ENCODE peak calls at places on chromosomes 4 and X, in four cellular contexts. E is HepG2, N is K562, H is H1. R is an unnamed sample.

GRCh38 chr4:129064717-129065116 is 28.6 kb downstream of the SCLT1 start:
- DNase-seq in N (no peak), H (no peak), E (no peak), R (no peak)

GRCh38 chr4:149371021-149371420 is 444.6 kb downstream of the IQCM start:
- DNase-seq in E (peak), N (peak), H (peak), R (no peak)

GRCh38 chr4:179893967-179894590 is 2349.1 kb upstream of the TENM3 start:
- DNase-seq in E (no peak), N (no peak), H (no peak), R (no peak)

GRCh38 chr4:126470862-126471261 is 1156.1 kb downstream of the FAT4 start:
- DNase-seq in H (no peak), E (no peak), N (peak), R (no peak)

GRCh38 chrX:9272166-9272565 is 192.7 kb upstream of the TBL1X start:
- DNase-seq in H (no peak), N (no peak), E (no peak), R (no peak)

GRCh38 chr4:160276785-160277325 is 1174.0 kb downstream of the RAPGEF2 start:
- DNase-seq in H (no peak), N (no peak), E (no peak), R (no peak)

GRCh38 chr4:139171878-139172691 is 4.9 kb downstream of the ELF2 start:
- DNase-seq in H (no peak), E (peak), N (peak), R (no peak)

GRCh38 chr4:100017627-100018310 is 67.7 kb upstream of the H2AZ1 start:
- DNase-seq in H (no peak), N (no peak), E (no peak), R (no peak)

GRCh38 chr4:41120297-41121217 is 93.8 kb downstream of the APBB2 start:
- DNase-seq in E (no peak), H (no peak), N (no peak), R (no peak)

GRCh38 chr4:144649646-144650045 is 3.7 kb downstream of the HHIP start:
- DNase-seq in N (no peak), E (no peak), H (no peak), R (no peak)

GRCh38 chrX:57906790-57907189 is 3.5 kb downstream of the ZXDA start:
- DNase-seq in H (no peak), E (no peak), N (no peak), R (no peak)

GRCh38 chr4:16686195-16686594 is 212.2 kb downstream of the LDB2 start:
- DNase-seq in N (no peak), H (no peak), E (no peak), R (no peak)

GRCh38 chr4:16866974-16867373 is 31.5 kb downstream of the LDB2 start:
- DNase-seq in E (no peak), H (no peak), N (no peak), R (no peak)

GRCh38 chr4:139672732-139673131 is 7.1 kb downstream of the MGST2 start:
- DNase-seq in E (no peak), H (no peak), N (no peak), R (no peak)

GRCh38 chrX:95332530-95332929 is 1352.1 kb upstream of the DIAPH2 start:
- DNase-seq in H (no peak), N (no peak), E (no peak), R (no peak)

GRCh38 chr4:121283319-121283718 is 97.5 kb downstream of the QRFPR start:
- DNase-seq in N (no peak), E (no peak), H (no peak), R (no peak)

GRCh38 chr4:3524349-3524748 is 7.9 kb downstream of the LRPAP1 start:
- DNase-seq in N (no peak), H (no peak), E (no peak), R (no peak)

GRCh38 chrX:68989865-68990606 is 161.2 kb downstream of the EFNB1 start:
- DNase-seq in N (no peak), H (peak), E (no peak), R (no peak)

GRCh38 chrX:120672389-120672788 is 42.5 kb upstream of the C1GALT1C1 start:
- DNase-seq in E (peak), N (peak), H (no peak), R (no peak)

GRCh38 chrX:137573356-137574101 is 7.6 kb downstream of the ZIC3 start:
- DNase-seq in H (no peak), E (no peak), N (no peak), R (no peak)

GRCh38 chrX:53048169-53049126 is at the start of gene GPR173:
- DNase-seq in H (no peak), E (no peak), N (no peak), R (no peak)

GRCh38 chr4:179728305-179728704 is 2286.1 kb upstream of the AGA start:
- DNase-seq in H (no peak), N (no peak), E (no peak), R (no peak)

GRCh38 chrX:74353984-74354383 is 50.0 kb downstream of the ZCCHC13 start:
- DNase-seq in N (no peak), E (no peak), H (no peak), R (no peak)

GRCh38 chr4:187666634-187667033 is 328.9 kb upstream of the ZFP42 start:
- DNase-seq in H (no peak), E (no peak), N (no peak), R (no peak)

GRCh38 chrX:118594697-118595420 is 99.2 kb downstream of the DOCK11 start:
- DNase-seq in E (no peak), H (no peak), N (no peak), R (no peak)

GRCh38 chrX:66680451-66680850 is 41.6 kb upstream of the EDA2R start:
- DNase-seq in N (no peak), H (no peak), E (no peak), R (no peak)

GRCh38 chrX:132751043-132751690 is 207.3 kb downstream of the HS6ST2 start:
- DNase-seq in H (no peak), N (no peak), E (no peak), R (no peak)

GRCh38 chrX:153922932-153923857 is 2.9 kb downstream of the ARHGAP4 start:
- DNase-seq in N (no peak), H (no peak), E (no peak), R (no peak)

GRCh38 chr4:182294436-182294835 is 51.2 kb downstream of the TENM3 start:
- DNase-seq in E (no peak), N (no peak), H (no peak), R (no peak)

GRCh38 chrX:7133036-7133412 is 14.5 kb upstream of the STS start:
- DNase-seq in E (no peak), H (no peak), N (peak), R (no peak)

GRCh38 chr4:169968999-169969398 is 57.2 kb downstream of the MFAP3L start:
- DNase-seq in H (no peak), E (no peak), N (no peak), R (no peak)

GRCh38 chrX:41449615-41450014 is 2.5 kb downstream of the NYX start:
- DNase-seq in E (no peak), N (no peak), H (no peak), R (no peak)

GRCh38 chr4:4407299-4408131 is 20.6 kb downstream of the NSG1 start:
- DNase-seq in H (no peak), N (no peak), E (no peak), R (no peak)

GRCh38 chr4:106473515-106473914 is 104.9 kb upstream of the GIMD1 start:
- DNase-seq in N (no peak), H (no peak), E (no peak), R (no peak)

GRCh38 chr4:106471151-106471550 is 102.6 kb upstream of the GIMD1 start:
- DNase-seq in H (no peak), E (no peak), N (no peak), R (no peak)
- TF ChIP-seq ATF2 in H (no peak), E (no peak), N (no peak), R (no peak)

GRCh38 chrX:55057691-55058249 is 17.1 kb upstream of the PAGE2B start:
- DNase-seq in N (peak), H (no peak), E (peak), R (no peak)
- TF ChIP-seq RAD21 in N (peak), H (peak), E (peak), R (peak)

DNA sequence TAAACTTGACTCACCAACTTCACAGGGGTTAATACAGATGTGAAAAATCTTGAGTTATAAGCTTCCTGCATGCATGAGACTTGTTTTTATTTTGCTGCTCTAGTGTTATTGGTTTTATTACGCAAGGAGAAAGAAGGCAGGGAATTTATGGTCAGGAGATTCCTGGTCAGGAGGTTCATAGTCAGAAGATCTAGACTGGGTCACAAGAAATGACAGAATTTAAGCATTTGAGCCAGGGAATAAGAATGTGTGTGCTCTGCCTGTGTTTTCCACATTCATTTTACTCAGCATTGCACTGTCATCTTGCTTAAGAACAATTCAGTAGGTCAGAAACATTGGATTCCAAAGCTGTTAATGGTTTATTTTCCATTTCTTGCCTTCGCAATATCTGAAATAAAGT is 2522.1 kb downstream of the ARAP2 start:
- DNase-seq in H (no peak), N (no peak), E (no peak), R (no peak)
- TF ChIP-seq ATF2 in H (no peak), N (no peak), E (no peak), R (no peak)

GRCh38 chr4:108139089-108139488 is 29.6 kb downstream of the LEF1 start:
- DNase-seq in N (no peak), E (no peak), H (no peak), R (no peak)

GRCh38 chr4:108140328-108140727 is 28.4 kb downstream of the LEF1 start:
- DNase-seq in H (no peak), E (no peak), N (no peak), R (no peak)

GRCh38 chr4:108130955-108131354 is 37.8 kb downstream of the LEF1 start:
- DNase-seq in E (no peak), H (no peak), N (peak), R (no peak)

GRCh38 chr4:108141213-108142045 is 27.3 kb downstream of the LEF1 start:
- DNase-seq in E (no peak), N (no peak), H (no peak), R (no peak)

DNA sequence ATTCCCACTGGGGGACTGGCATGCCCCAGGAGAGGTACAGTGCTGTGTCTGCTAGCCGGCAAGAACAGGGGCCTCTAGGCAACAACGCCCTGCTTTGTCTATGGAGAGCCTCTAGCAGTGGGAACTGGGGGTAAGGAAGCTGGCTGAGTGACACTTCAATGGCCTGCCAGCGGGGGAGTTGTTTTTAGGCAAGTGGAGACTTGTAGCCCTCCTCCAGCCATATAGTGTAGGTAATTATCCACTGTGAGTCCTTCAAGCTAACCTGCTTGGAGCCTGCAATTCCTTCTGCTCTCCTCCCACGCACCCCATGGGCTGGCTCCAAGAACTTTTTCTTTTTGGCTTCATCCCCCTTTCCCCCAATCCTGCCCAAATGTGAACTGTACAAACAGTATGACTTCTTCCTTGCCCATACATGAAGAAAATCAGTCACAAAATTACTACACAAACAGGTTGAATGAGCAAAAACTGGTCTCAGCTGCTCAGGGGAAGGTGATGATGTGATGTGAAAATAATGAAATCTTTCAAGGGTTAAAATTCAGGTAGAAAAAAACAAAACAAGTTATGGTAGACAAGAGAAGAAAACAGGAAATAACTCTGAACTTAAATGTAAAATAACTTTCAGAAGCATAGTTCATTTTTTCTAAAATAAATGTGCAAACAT is 33.1 kb downstream of the LEF1 start:
- DNase-seq in N (peak), E (no peak), H (no peak), R (no peak)
- TF ChIP-seq RAD21 in N (no peak), E (no peak), H (peak), R (no peak)

GRCh38 chr4:70958681-70959080 is 34.8 kb upstream of the DCK start:
- DNase-seq in H (no peak), E (no peak), N (no peak), R (no peak)
- TF ChIP-seq ATF2 in H (no peak), E (no peak), N (no peak), R (no peak)

GRCh38 chr4:167903291-167903721 is 189.0 kb upstream of the ANXA10 start:
- DNase-seq in H (no peak), N (no peak), E (no peak), R (no peak)
- TF ChIP-seq RAD21 in H (no peak), N (no peak), E (no peak), R (no peak)

DNA sequence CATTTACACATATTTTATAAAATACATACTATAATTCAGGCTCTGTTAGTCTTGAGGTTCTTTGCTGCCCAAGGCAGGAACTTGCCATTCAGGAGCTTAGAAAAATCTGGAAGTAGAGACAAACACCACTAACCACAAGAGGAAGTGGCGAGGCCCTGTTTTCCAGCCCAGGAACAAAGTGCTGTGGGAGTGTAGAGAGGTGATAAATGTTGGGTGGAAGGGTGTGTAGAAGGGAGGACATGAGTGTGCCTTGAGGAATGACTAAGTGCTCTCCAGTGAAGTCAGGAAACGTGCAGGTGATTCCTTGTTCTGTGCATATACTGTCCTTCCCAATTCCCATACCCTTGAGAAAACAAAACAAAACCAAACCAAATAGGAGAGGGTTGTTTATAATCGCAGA is 83.1 kb downstream of the GPAT3 start:
- DNase-seq in N (peak), E (no peak), H (no peak), R (no peak)
- TF ChIP-seq ATF2 in N (no peak), E (no peak), H (no peak), R (no peak)

GRCh38 chr4:26819478-26819877 is 41.2 kb upstream of the STIM2 start:
- DNase-seq in H (no peak), E (no peak), N (no peak), R (no peak)
- TF ChIP-seq RAD21 in H (no peak), E (no peak), N (no peak), R (no peak)

GRCh38 chr4:79918292-79918691 is 154.7 kb downstream of the ANTXR2 start:
- DNase-seq in E (no peak), H (no peak), N (no peak), R (no peak)

GRCh38 chr4:79917246-79917645 is 155.8 kb downstream of the ANTXR2 start:
- DNase-seq in H (peak), E (peak), N (peak), R (peak)

GRCh38 chr4:79915276-79915675 is 157.8 kb downstream of the ANTXR2 start:
- DNase-seq in N (no peak), E (no peak), H (no peak), R (no peak)

GRCh38 chr4:79913581-79913980 is 159.4 kb downstream of the ANTXR2 start:
- DNase-seq in H (no peak), N (peak), E (no peak), R (no peak)
- TF ChIP-seq ATF2 in H (no peak), N (no peak), E (no peak), R (no peak)

GRCh38 chr4:118683513-118683912 is 1.7 kb upstream of the METTL14 start:
- DNase-seq in H (no peak), E (peak), N (peak), R (no peak)
- TF ChIP-seq RAD21 in H (no peak), E (no peak), N (no peak), R (no peak)

R was measured in GM12878.